ENCODE peak calls at places on chromosomes 7 and 10, in four cellular contexts. One of them, this sample, is unnamed.

GRCh38 chr7:18119985-18120384 is 92.3 kb upstream of the PRPS1L1 start:
- DNase-seq in astrocyte of the spinal cord: peak
- DNase-seq in foreskin fibroblast: no peak
- DNase-seq in stomach: no peak
- DNase-seq in this sample: no peak

GRCh38 chr7:6479067-6479466 is 31.3 kb upstream of the DAGLB start:
- DNase-seq in astrocyte of the spinal cord: no peak
- DNase-seq in foreskin fibroblast: no peak
- DNase-seq in stomach: no peak
- DNase-seq in this sample: no peak

GRCh38 chr10:95663496-95663895 is 7.0 kb upstream of the ALDH18A1 start:
- DNase-seq in astrocyte of the spinal cord: no peak
- DNase-seq in foreskin fibroblast: no peak
- DNase-seq in stomach: no peak
- DNase-seq in this sample: no peak

GRCh38 chr10:75405201-75406143 is 3.9 kb upstream of the ZNF503 start:
- DNase-seq in astrocyte of the spinal cord: peak
- DNase-seq in foreskin fibroblast: no peak
- DNase-seq in stomach: peak
- DNase-seq in this sample: no peak

GRCh38 chr7:151339651-151340377 is 1.8 kb upstream of the NUB1 start:
- DNase-seq in astrocyte of the spinal cord: no peak
- DNase-seq in foreskin fibroblast: no peak
- DNase-seq in stomach: no peak
- DNase-seq in this sample: no peak

GRCh38 chr10:101446947-101447346 is 93.0 kb downstream of the BTRC start:
- DNase-seq in astrocyte of the spinal cord: no peak
- DNase-seq in foreskin fibroblast: no peak
- DNase-seq in stomach: no peak
- DNase-seq in this sample: no peak

GRCh38 chr7:123637203-123637602 is 18.5 kb upstream of the LMOD2 start:
- DNase-seq in astrocyte of the spinal cord: no peak
- DNase-seq in foreskin fibroblast: no peak
- DNase-seq in stomach: no peak
- DNase-seq in this sample: no peak

GRCh38 chr10:72257051-72257892 is 16.5 kb upstream of the DDIT4 start:
- DNase-seq in astrocyte of the spinal cord: peak
- DNase-seq in foreskin fibroblast: no peak
- DNase-seq in stomach: no peak
- DNase-seq in this sample: no peak

GRCh38 chr7:46633816-46634215 is 712.7 kb upstream of the IGFBP3 start:
- DNase-seq in astrocyte of the spinal cord: no peak
- DNase-seq in foreskin fibroblast: no peak
- DNase-seq in stomach: no peak
- DNase-seq in this sample: peak

GRCh38 chr7:81676105-81676811 is 93.6 kb downstream of the HGF start:
- DNase-seq in astrocyte of the spinal cord: peak
- DNase-seq in foreskin fibroblast: peak
- DNase-seq in stomach: no peak
- DNase-seq in this sample: no peak

GRCh38 chr7:112481833-112482669 is 1.3 kb downstream of the LSMEM1 start:
- DNase-seq in astrocyte of the spinal cord: peak
- DNase-seq in foreskin fibroblast: peak
- DNase-seq in stomach: no peak
- DNase-seq in this sample: peak

GRCh38 chr10:11450427-11450826 is 161.0 kb downstream of the USP6NL start:
- DNase-seq in astrocyte of the spinal cord: no peak
- DNase-seq in foreskin fibroblast: no peak
- DNase-seq in stomach: no peak
- DNase-seq in this sample: no peak

GRCh38 chr7:27175626-27176342 is 1.7 kb upstream of the HOXA10 start:
- DNase-seq in astrocyte of the spinal cord: no peak
- DNase-seq in foreskin fibroblast: no peak
- DNase-seq in stomach: no peak
- DNase-seq in this sample: no peak

GRCh38 chr7:132276986-132277716 is 299.1 kb downstream of the PLXNA4 start:
- DNase-seq in astrocyte of the spinal cord: no peak
- DNase-seq in foreskin fibroblast: peak
- DNase-seq in stomach: no peak
- DNase-seq in this sample: peak

GRCh38 chr7:155744931-155745683 is 67.2 kb downstream of the SHH start:
- DNase-seq in astrocyte of the spinal cord: no peak
- DNase-seq in foreskin fibroblast: no peak
- DNase-seq in stomach: no peak
- DNase-seq in this sample: no peak

GRCh38 chr7:116138202-116138801 is 72.0 kb upstream of the TES start:
- DNase-seq in astrocyte of the spinal cord: peak
- DNase-seq in foreskin fibroblast: peak
- DNase-seq in stomach: no peak
- DNase-seq in this sample: peak

GRCh38 chr10:85139124-85139523 is 810.7 kb downstream of the CCSER2 start:
- DNase-seq in astrocyte of the spinal cord: no peak
- DNase-seq in foreskin fibroblast: no peak
- DNase-seq in stomach: no peak
- DNase-seq in this sample: no peak

GRCh38 chr10:33026422-33026821 is 68.4 kb upstream of the ITGB1 start:
- DNase-seq in astrocyte of the spinal cord: no peak
- DNase-seq in foreskin fibroblast: no peak
- DNase-seq in stomach: no peak
- DNase-seq in this sample: no peak

GRCh38 chr7:33814400-33814799 is 90.9 kb upstream of the BMPER start:
- DNase-seq in astrocyte of the spinal cord: peak
- DNase-seq in foreskin fibroblast: no peak
- DNase-seq in stomach: no peak
- DNase-seq in this sample: no peak

GRCh38 chr10:48613015-48613414 is 8.1 kb upstream of the ARHGAP22 start:
- DNase-seq in astrocyte of the spinal cord: no peak
- DNase-seq in foreskin fibroblast: peak
- DNase-seq in stomach: no peak
- DNase-seq in this sample: no peak

GRCh38 chr10:48616436-48616835 is 11.6 kb upstream of the ARHGAP22 start:
- DNase-seq in astrocyte of the spinal cord: no peak
- DNase-seq in foreskin fibroblast: no peak
- DNase-seq in stomach: no peak
- DNase-seq in this sample: no peak

GRCh38 chr10:48611133-48611532 is 6.3 kb upstream of the ARHGAP22 start:
- DNase-seq in astrocyte of the spinal cord: no peak
- DNase-seq in foreskin fibroblast: no peak
- DNase-seq in stomach: no peak
- DNase-seq in this sample: no peak

GRCh38 chr10:48612241-48612943 is 7.5 kb upstream of the ARHGAP22 start:
- DNase-seq in astrocyte of the spinal cord: peak
- DNase-seq in foreskin fibroblast: peak
- DNase-seq in stomach: no peak
- DNase-seq in this sample: no peak

DNA sequence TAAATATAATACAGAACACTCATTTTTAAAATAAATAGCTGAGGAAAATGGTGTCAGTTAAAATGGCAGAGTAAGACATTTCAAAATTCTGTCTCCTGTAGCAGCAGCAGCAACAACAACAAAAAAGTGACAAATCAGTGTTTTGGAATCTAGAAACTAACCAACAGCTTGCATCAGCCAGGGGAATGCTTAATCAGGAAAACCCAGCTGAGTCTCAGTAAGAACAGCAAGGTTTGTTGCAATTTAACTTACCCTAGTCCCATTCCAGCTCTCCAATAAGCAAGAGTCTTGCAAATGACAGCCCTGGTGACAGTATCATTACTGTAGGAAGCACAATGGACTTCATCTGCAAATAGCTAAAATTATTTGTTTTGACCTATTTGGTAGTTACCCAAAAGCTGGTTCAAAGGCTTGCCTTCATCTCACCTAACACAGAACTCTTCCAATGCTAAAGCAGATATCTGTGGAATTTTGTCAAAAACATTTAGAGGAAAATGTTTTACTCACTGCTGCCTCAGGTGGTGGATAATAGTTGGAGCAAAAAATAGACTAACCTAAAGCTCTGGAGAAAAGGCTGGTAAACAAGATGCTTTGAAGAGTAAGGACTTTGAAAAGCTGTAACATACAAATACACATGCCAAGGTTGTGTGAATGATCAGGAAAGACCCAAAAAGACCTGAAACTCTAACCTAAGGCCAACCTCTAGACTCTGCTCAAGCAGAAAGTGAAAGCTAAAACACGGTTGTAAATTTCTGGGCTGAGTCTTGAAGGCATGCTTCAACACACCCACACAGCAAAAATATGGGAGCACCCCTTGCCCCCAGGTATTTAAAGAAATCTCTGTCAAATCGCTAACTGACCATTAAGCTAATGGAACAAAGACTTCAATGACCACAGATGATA is 9.9 kb upstream of the ARHGAP22 start:
- DNase-seq in astrocyte of the spinal cord: peak
- DNase-seq in foreskin fibroblast: peak
- DNase-seq in stomach: no peak
- DNase-seq in this sample: peak
- TF ChIP-seq CTCF in astrocyte of the spinal cord: peak
- TF ChIP-seq CTCF in foreskin fibroblast: peak
- TF ChIP-seq CTCF in stomach: no peak
- TF ChIP-seq CTCF in this sample: peak

GRCh38 chr10:44293306-44293778 is 91.6 kb downstream of the CXCL12 start:
- DNase-seq in astrocyte of the spinal cord: no peak
- DNase-seq in foreskin fibroblast: no peak
- DNase-seq in stomach: no peak
- DNase-seq in this sample: no peak
- H3K4me3 ChIP-seq in astrocyte of the spinal cord: no peak
- H3K4me3 ChIP-seq in foreskin fibroblast: no peak
- H3K4me3 ChIP-seq in stomach: no peak
- H3K4me3 ChIP-seq in this sample: no peak

DNA sequence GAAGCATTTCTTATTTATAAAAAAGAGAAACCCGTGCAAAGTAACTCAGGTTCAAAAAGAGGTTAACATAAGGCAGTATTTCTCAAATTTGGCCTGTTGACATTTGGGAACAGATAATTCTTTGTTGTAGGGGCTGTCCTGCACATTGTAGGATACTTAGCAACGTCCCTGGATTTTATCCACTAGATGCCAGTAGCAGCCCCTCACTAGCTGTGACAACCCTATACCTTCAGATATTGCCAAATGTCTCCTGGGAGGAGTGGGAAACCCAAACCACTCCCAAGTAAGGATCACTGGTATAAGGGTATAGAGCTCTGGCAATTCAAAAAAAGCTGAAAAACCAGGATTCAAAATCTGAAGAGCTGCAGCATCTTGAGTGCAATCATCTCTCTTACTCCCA is 202.3 kb upstream of the PRKCQ start:
- DNase-seq in astrocyte of the spinal cord: no peak
- DNase-seq in foreskin fibroblast: no peak
- DNase-seq in stomach: no peak
- DNase-seq in this sample: no peak
- TF ChIP-seq CTCF in astrocyte of the spinal cord: no peak
- TF ChIP-seq CTCF in foreskin fibroblast: no peak
- TF ChIP-seq CTCF in stomach: no peak
- TF ChIP-seq CTCF in this sample: no peak

GRCh38 chr10:124572751-124573150 is 111.1 kb downstream of the LHPP start:
- DNase-seq in astrocyte of the spinal cord: no peak
- DNase-seq in foreskin fibroblast: no peak
- DNase-seq in stomach: no peak
- DNase-seq in this sample: no peak
- H3K4me3 ChIP-seq in astrocyte of the spinal cord: no peak
- H3K4me3 ChIP-seq in foreskin fibroblast: no peak
- H3K4me3 ChIP-seq in stomach: no peak
- H3K4me3 ChIP-seq in this sample: no peak

GRCh38 chr10:43362191-43362839 is 9.1 kb upstream of the FXYD4 start:
- DNase-seq in astrocyte of the spinal cord: peak
- DNase-seq in foreskin fibroblast: peak
- DNase-seq in stomach: peak
- DNase-seq in this sample: peak
- TF ChIP-seq CTCF in astrocyte of the spinal cord: peak
- TF ChIP-seq CTCF in foreskin fibroblast: peak
- TF ChIP-seq CTCF in stomach: peak
- TF ChIP-seq CTCF in this sample: peak